ENCODE peak calls at places on chromosomes 5 and 9, in seven cellular contexts. Q is iris pigment epithelial cell; O is CD4-positive, alpha-beta T cell; I is EL; X is mucosa of descending colon; S is HT1080; H is cardiac muscle cell. C is an unnamed sample.

GRCh38 chr9:125902224-125902623 is 155.1 kb downstream of the PBX3 start:
- DNase-seq in X (no peak), S (no peak), O (no peak), H (no peak), I (peak), Q (no peak), C (no peak)

GRCh38 chr9:124810513-124811355 is 33.8 kb downstream of the OLFML2A start:
- DNase-seq in Q (peak), H (peak), O (no peak), S (peak), X (no peak), I (peak), C (no peak)

GRCh38 chr5:2666081-2666480 is 85.4 kb downstream of the IRX2 start:
- DNase-seq in O (no peak), I (no peak), X (no peak), S (no peak), Q (no peak), H (no peak), C (no peak)

GRCh38 chr9:134163374-134164196 is 779 bp downstream of the RNU6ATAC start:
- DNase-seq in Q (peak), I (peak), H (peak), X (peak), S (no peak), O (peak), C (peak)

GRCh38 chr9:83036043-83036442 is 26.9 kb downstream of the RASEF start:
- DNase-seq in O (no peak), I (no peak), S (no peak), X (no peak), H (no peak), Q (no peak), C (no peak)

GRCh38 chr5:139377226-139377625 is 5.9 kb downstream of the SLC23A1 start:
- DNase-seq in Q (no peak), O (no peak), I (no peak), X (no peak), H (no peak), S (no peak), C (no peak)

GRCh38 chr5:17216176-17216973 is 1.1 kb upstream of the BASP1 start:
- DNase-seq in S (peak), I (peak), Q (peak), O (no peak), H (peak), X (peak), C (peak)

GRCh38 chr9:15231788-15232635 is 75.0 kb downstream of the TTC39B start:
- DNase-seq in I (peak), Q (peak), X (no peak), S (peak), H (peak), O (no peak), C (no peak)

GRCh38 chr5:173736923-173737412 is 120.5 kb upstream of the BOD1 start:
- DNase-seq in O (no peak), X (peak), Q (no peak), S (no peak), I (no peak), H (no peak), C (no peak)

GRCh38 chr5:1002271-1002546 is 6.4 kb upstream of the NKD2 start:
- DNase-seq in X (no peak), S (no peak), O (no peak), I (no peak), H (no peak), Q (no peak), C (no peak)

GRCh38 chr9:35342221-35342620 is 147.7 kb upstream of the RUSC2 start:
- DNase-seq in I (no peak), X (no peak), Q (no peak), S (no peak), O (no peak), H (peak), C (no peak)

GRCh38 chr9:92392690-92393089 is 11.7 kb downstream of the OGN start:
- DNase-seq in S (peak), H (no peak), I (peak), X (no peak), O (no peak), Q (peak), C (no peak)

GRCh38 chr5:18736051-18736398 is 1101.8 kb downstream of the TAF11L14 start:
- DNase-seq in X (no peak), S (no peak), H (no peak), O (no peak), I (no peak), Q (no peak), C (no peak)

GRCh38 chr9:119004618-119004990 is 364.6 kb downstream of the BRINP1 start:
- DNase-seq in Q (peak), H (peak), I (peak), O (no peak), S (peak), X (no peak), C (peak)

GRCh38 chr9:116032683-116033440 is 120.7 kb upstream of the PAPPA start:
- DNase-seq in O (no peak), X (no peak), Q (no peak), H (no peak), I (no peak), S (no peak), C (no peak)

GRCh38 chr5:83964235-83964634 is 243.6 kb upstream of the HAPLN1 start:
- DNase-seq in S (peak), Q (peak), X (no peak), I (peak), O (no peak), H (no peak), C (no peak)

GRCh38 chr5:124677376-124677998 is 69.0 kb downstream of the ZNF608 start:
- DNase-seq in Q (peak), X (no peak), S (no peak), H (peak), O (no peak), I (no peak), C (peak)

GRCh38 chr5:56233230-56233629 is at the start of gene ANKRD55:
- DNase-seq in Q (no peak), X (no peak), I (no peak), H (peak), S (no peak), O (no peak), C (no peak)

GRCh38 chr9:102700936-102701335 is 294.2 kb upstream of the CYLC2 start:
- DNase-seq in I (no peak), Q (no peak), S (peak), H (no peak), O (no peak), X (no peak), C (no peak)